ENCODE peak calls at places on chromosomes 5 and 9, in seven cellular contexts. One of them, this sample, is unnamed.

GRCh38 chr5:134648425-134649162 is at the start of gene SEC24A:
- DNase-seq in MM.1S: peak
- DNase-seq in memory B cell: peak
- DNase-seq in stomach: peak
- DNase-seq in stimulated activated CD4-positive, alpha-beta T cell treated with anti-CD3 and anti-CD28 coated beads, Interleukin-2, amount 100 ng/mL, for 48 hours: peak
- DNase-seq in OCI-M1: peak
- DNase-seq in left ventricle myocardium inferior: peak
- DNase-seq in this sample: peak

GRCh38 chr5:155001523-155001922 is 12.0 kb upstream of the KIF4B start:
- DNase-seq in OCI-M1: no peak
- DNase-seq in stimulated activated CD4-positive, alpha-beta T cell treated with anti-CD3 and anti-CD28 coated beads, Interleukin-2, amount 100 ng/mL, for 48 hours: no peak
- DNase-seq in stomach: no peak
- DNase-seq in MM.1S: no peak
- DNase-seq in memory B cell: no peak
- DNase-seq in left ventricle myocardium inferior: no peak
- DNase-seq in this sample: no peak

GRCh38 chr5:79255786-79256557 is 20.0 kb downstream of the JMY start:
- DNase-seq in OCI-M1: peak
- DNase-seq in memory B cell: no peak
- DNase-seq in MM.1S: no peak
- DNase-seq in left ventricle myocardium inferior: no peak
- DNase-seq in stimulated activated CD4-positive, alpha-beta T cell treated with anti-CD3 and anti-CD28 coated beads, Interleukin-2, amount 100 ng/mL, for 48 hours: peak
- DNase-seq in stomach: peak
- DNase-seq in this sample: peak

GRCh38 chr9:69044226-69045219 is 9.0 kb downstream of the FXN start:
- DNase-seq in MM.1S: peak
- DNase-seq in stomach: no peak
- DNase-seq in stimulated activated CD4-positive, alpha-beta T cell treated with anti-CD3 and anti-CD28 coated beads, Interleukin-2, amount 100 ng/mL, for 48 hours: no peak
- DNase-seq in left ventricle myocardium inferior: no peak
- DNase-seq in memory B cell: no peak
- DNase-seq in OCI-M1: no peak
- DNase-seq in this sample: peak

GRCh38 chr9:109903515-109904138 is 123.6 kb downstream of the PALM2AKAP2 start:
- DNase-seq in memory B cell: peak
- DNase-seq in MM.1S: peak
- DNase-seq in left ventricle myocardium inferior: peak
- DNase-seq in stimulated activated CD4-positive, alpha-beta T cell treated with anti-CD3 and anti-CD28 coated beads, Interleukin-2, amount 100 ng/mL, for 48 hours: peak
- DNase-seq in stomach: peak
- DNase-seq in OCI-M1: peak
- DNase-seq in this sample: peak

GRCh38 chr9:98318041-98318790 is 62.8 kb upstream of the TBC1D2 start:
- DNase-seq in stomach: no peak
- DNase-seq in left ventricle myocardium inferior: no peak
- DNase-seq in MM.1S: no peak
- DNase-seq in stimulated activated CD4-positive, alpha-beta T cell treated with anti-CD3 and anti-CD28 coated beads, Interleukin-2, amount 100 ng/mL, for 48 hours: no peak
- DNase-seq in OCI-M1: no peak
- DNase-seq in memory B cell: no peak
- DNase-seq in this sample: no peak

GRCh38 chr9:71921190-71921814 is 9.9 kb downstream of the C9orf85 start:
- DNase-seq in memory B cell: no peak
- DNase-seq in OCI-M1: no peak
- DNase-seq in stomach: no peak
- DNase-seq in left ventricle myocardium inferior: no peak
- DNase-seq in MM.1S: no peak
- DNase-seq in stimulated activated CD4-positive, alpha-beta T cell treated with anti-CD3 and anti-CD28 coated beads, Interleukin-2, amount 100 ng/mL, for 48 hours: no peak
- DNase-seq in this sample: no peak

GRCh38 chr5:96675882-96676281 is 13.7 kb downstream of the CAST start:
- DNase-seq in MM.1S: no peak
- DNase-seq in stimulated activated CD4-positive, alpha-beta T cell treated with anti-CD3 and anti-CD28 coated beads, Interleukin-2, amount 100 ng/mL, for 48 hours: no peak
- DNase-seq in OCI-M1: no peak
- DNase-seq in stomach: no peak
- DNase-seq in left ventricle myocardium inferior: no peak
- DNase-seq in memory B cell: no peak
- DNase-seq in this sample: no peak

GRCh38 chr5:168359820-168360460 is 68.5 kb downstream of the WWC1 start:
- DNase-seq in OCI-M1: no peak
- DNase-seq in stomach: no peak
- DNase-seq in left ventricle myocardium inferior: no peak
- DNase-seq in memory B cell: no peak
- DNase-seq in stimulated activated CD4-positive, alpha-beta T cell treated with anti-CD3 and anti-CD28 coated beads, Interleukin-2, amount 100 ng/mL, for 48 hours: no peak
- DNase-seq in MM.1S: no peak
- DNase-seq in this sample: no peak

GRCh38 chr5:147858520-147858919 is 20.0 kb upstream of the SCGB3A2 start:
- DNase-seq in stomach: no peak
- DNase-seq in memory B cell: no peak
- DNase-seq in OCI-M1: no peak
- DNase-seq in stimulated activated CD4-positive, alpha-beta T cell treated with anti-CD3 and anti-CD28 coated beads, Interleukin-2, amount 100 ng/mL, for 48 hours: no peak
- DNase-seq in left ventricle myocardium inferior: no peak
- DNase-seq in MM.1S: no peak
- DNase-seq in this sample: no peak

GRCh38 chr5:68396722-68397121 is 181.2 kb downstream of the PIK3R1 start:
- DNase-seq in OCI-M1: no peak
- DNase-seq in MM.1S: no peak
- DNase-seq in stomach: peak
- DNase-seq in stimulated activated CD4-positive, alpha-beta T cell treated with anti-CD3 and anti-CD28 coated beads, Interleukin-2, amount 100 ng/mL, for 48 hours: no peak
- DNase-seq in memory B cell: no peak
- DNase-seq in left ventricle myocardium inferior: no peak
- DNase-seq in this sample: no peak

GRCh38 chr5:469752-470483 is 26.9 kb downstream of the EXOC3 start:
- DNase-seq in MM.1S: no peak
- DNase-seq in left ventricle myocardium inferior: peak
- DNase-seq in memory B cell: no peak
- DNase-seq in stimulated activated CD4-positive, alpha-beta T cell treated with anti-CD3 and anti-CD28 coated beads, Interleukin-2, amount 100 ng/mL, for 48 hours: no peak
- DNase-seq in OCI-M1: no peak
- DNase-seq in stomach: no peak
- DNase-seq in this sample: no peak

GRCh38 chr5:25568989-25569625 is 924.3 kb upstream of the CDH10 start:
- DNase-seq in MM.1S: no peak
- DNase-seq in OCI-M1: peak
- DNase-seq in stimulated activated CD4-positive, alpha-beta T cell treated with anti-CD3 and anti-CD28 coated beads, Interleukin-2, amount 100 ng/mL, for 48 hours: no peak
- DNase-seq in stomach: no peak
- DNase-seq in memory B cell: no peak
- DNase-seq in left ventricle myocardium inferior: no peak
- DNase-seq in this sample: no peak